ENCODE peak calls at places on chromosomes 3 and 15, in four cellular contexts. P is fibroblast of lung, G is endothelial cell, R is type B pancreatic cell. T is an unnamed sample.

GRCh38 chr3:172260381-172260780 is 187.9 kb downstream of the GHSR start:
- DNase-seq in P (no peak), R (no peak), G (no peak), T (no peak)

GRCh38 chr15:36954486-36954885 is 145.9 kb downstream of the MEIS2 start:
- DNase-seq in G (no peak), P (no peak), R (no peak), T (no peak)

GRCh38 chr15:74541494-74542191 is 623 bp downstream of the ARID3B start:
- DNase-seq in G (peak), R (no peak), P (peak), T (peak)

GRCh38 chr3:63274359-63274758 is 3.7 kb upstream of the SYNPR start:
- DNase-seq in G (no peak), R (no peak), P (no peak), T (no peak)

GRCh38 chr15:67253517-67254237 is 784 bp downstream of the AAGAB start:
- DNase-seq in G (no peak), P (peak), R (no peak), T (peak)

GRCh38 chr15:79007066-79007465 is 62.2 kb upstream of the CTSH start:
- DNase-seq in G (peak), P (peak), R (no peak), T (peak)

GRCh38 chr3:56042326-56042951 is 425.8 kb downstream of the ERC2 start:
- DNase-seq in R (no peak), P (peak), G (no peak), T (peak)

GRCh38 chr15:84944311-84944710 is 37.3 kb upstream of the PDE8A start:
- DNase-seq in R (no peak), P (no peak), G (no peak), T (no peak)

GRCh38 chr3:12918231-12918630 is 76.9 kb upstream of the RPL32 start:
- DNase-seq in G (no peak), P (no peak), R (no peak), T (no peak)

GRCh38 chr3:56801151-56801596 is 575 bp downstream of the ARHGEF3 start:
- DNase-seq in R (no peak), P (no peak), G (peak), T (no peak)

GRCh38 chr15:42348083-42348482 is 11.2 kb upstream of the CAPN3 start:
- DNase-seq in G (no peak), R (no peak), P (no peak), T (no peak)

GRCh38 chr15:42349178-42349577 is 10.1 kb upstream of the CAPN3 start:
- DNase-seq in R (no peak), G (no peak), P (no peak), T (no peak)

GRCh38 chr15:42355291-42355690 is 4.0 kb upstream of the CAPN3 start:
- DNase-seq in G (no peak), P (no peak), R (no peak), T (no peak)

GRCh38 chr15:42352401-42352800 is 6.9 kb upstream of the CAPN3 start:
- DNase-seq in R (no peak), G (no peak), P (no peak), T (no peak)

GRCh38 chr15:42353061-42353460 is 6.2 kb upstream of the CAPN3 start:
- DNase-seq in P (no peak), G (no peak), R (no peak), T (no peak)
- TF ChIP-seq CTCF in P (no peak), G (no peak), R (no peak), T (no peak)

DNA sequence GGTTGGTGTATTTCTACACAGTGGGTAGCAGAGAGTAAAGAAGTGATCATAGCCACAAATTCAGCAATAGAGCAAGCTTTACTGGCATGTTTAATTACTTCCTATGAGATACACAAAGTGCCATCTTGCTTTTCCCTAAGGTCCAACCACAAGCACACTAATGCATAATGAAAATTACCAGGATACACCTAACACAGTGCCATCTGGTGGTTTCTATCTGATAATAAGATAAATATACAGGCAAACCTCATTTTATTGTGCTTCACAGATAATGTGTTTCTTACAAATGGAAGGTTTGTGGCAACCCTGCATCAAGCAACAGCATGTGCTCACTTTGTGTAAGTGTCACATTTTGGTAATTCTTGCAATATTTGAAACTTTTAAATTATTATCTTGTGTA is 223.0 kb downstream of the NSUN3 start:
- DNase-seq in G (no peak), P (peak), R (no peak), T (no peak)
- TF ChIP-seq CTCF in G (no peak), P (peak), R (peak), T (no peak)

GRCh38 chr15:26179906-26180305 is 316.8 kb upstream of the ATP10A start:
- DNase-seq in R (no peak), P (no peak), G (peak), T (peak)
- TF ChIP-seq CTCF in R (peak), P (no peak), G (peak), T (peak)

DNA sequence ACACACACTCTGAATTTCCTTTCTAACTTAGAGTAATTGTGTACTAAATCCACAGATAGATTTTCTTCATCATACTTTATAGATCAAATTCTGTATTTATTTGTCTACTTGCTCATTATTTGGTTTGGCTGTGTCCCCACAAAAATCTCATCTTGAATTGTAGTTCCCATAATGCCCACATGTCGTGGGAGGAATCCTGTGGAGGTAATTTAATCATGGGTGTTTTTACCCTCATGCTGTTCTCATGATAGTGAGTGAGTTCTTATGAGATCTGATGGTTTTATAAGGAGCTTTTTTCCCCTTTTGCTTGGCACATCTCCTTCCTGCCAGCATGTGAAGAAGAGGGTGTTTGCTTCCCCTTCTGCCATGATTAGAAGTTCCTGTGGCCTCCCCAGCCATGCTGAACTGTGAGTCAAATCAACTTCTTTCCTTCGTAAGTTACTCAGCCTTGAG is 198.3 kb upstream of the TGFBR2 start:
- DNase-seq in R (no peak), G (no peak), P (peak), T (no peak)
- TF ChIP-seq CTCF in R (peak), G (peak), P (no peak), T (no peak)

DNA sequence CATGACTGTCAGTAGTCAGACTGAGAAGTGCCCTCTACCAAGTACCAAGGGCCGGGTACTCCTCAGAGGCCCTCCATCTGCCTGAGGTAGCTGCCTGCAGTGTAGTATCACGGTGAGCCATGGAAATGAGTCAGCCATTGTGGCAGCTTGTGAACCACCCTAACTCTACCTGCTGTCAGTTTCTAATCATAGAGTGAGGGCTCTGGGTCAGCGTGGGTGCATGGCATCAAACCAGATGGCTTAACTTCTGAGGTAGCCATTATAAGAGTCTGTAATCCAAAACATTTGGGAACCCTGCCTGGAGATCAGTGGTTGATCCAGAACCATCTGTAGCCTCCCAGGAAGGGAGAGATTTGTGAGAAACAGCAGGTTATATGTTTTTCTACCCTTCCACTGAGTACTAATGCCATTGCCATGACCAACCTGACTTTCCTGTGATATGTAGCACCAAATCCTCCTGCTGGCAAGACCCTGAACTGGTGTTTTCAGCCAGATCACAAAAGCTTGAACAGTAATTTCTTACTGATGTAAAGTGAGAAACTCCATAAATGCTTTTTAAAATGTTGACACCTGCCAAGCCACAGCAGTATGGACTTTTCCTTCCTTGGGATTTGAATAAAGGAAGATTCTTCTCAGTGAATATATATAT is 38.9 kb downstream of the ABHD2 start:
- DNase-seq in R (no peak), G (no peak), P (no peak), T (no peak)
- TF ChIP-seq CTCF in R (peak), G (peak), P (peak), T (no peak)

GRCh38 chr3:15557511-15557946 is 36.0 kb upstream of the COLQ start:
- DNase-seq in P (peak), R (no peak), G (peak), T (peak)
- TF ChIP-seq CTCF in P (peak), R (peak), G (peak), T (peak)

DNA sequence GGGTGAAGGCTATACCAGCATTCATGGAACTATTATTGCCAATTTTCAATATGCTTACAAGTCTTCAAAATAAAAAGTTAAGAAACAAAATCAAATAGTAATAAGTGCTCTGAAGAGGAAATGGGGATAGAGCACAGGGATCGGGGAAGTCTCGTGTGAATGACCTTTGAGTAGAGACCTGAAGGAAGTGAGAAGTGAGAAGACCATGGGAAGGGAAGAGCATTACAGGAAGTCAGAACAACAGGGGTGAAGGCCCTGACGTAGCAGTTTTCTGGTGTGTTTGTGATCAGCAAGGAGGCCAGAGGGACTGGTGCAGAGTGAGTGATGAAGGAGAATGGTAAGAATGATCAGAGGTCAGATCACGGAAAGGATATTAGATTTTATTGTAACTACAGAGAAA is 48.1 kb downstream of the STAC start:
- DNase-seq in G (no peak), P (no peak), R (no peak), T (no peak)
- TF ChIP-seq CTCF in G (no peak), P (no peak), R (no peak), T (no peak)

GRCh38 chr3:151425640-151426336 is 35.1 kb downstream of the IGSF10 start:
- DNase-seq in G (no peak), P (no peak), R (no peak), T (no peak)

GRCh38 chr3:151421956-151422355 is 37.4 kb upstream of the P2RY12 start:
- DNase-seq in P (no peak), G (no peak), R (no peak), T (no peak)

GRCh38 chr3:151423091-151423490 is 37.8 kb downstream of the IGSF10 start:
- DNase-seq in P (no peak), R (no peak), G (no peak), T (no peak)

GRCh38 chr3:151428386-151428785 is 32.5 kb downstream of the IGSF10 start:
- DNase-seq in G (no peak), P (no peak), R (no peak), T (no peak)

GRCh38 chr3:151426337-151426648 is 34.6 kb downstream of the IGSF10 start:
- DNase-seq in R (no peak), G (no peak), P (no peak), T (no peak)
- TF ChIP-seq CTCF in R (no peak), G (no peak), P (no peak), T (no peak)

GRCh38 chr15:100671858-100672543 is 69.6 kb downstream of the ASB7 start:
- DNase-seq in R (no peak), G (peak), P (peak), T (peak)
- TF ChIP-seq CTCF in R (peak), G (peak), P (peak), T (peak)

T was measured in nephron progenitor cell.